ENCODE peak calls at places on chromosomes 16 and 17, in four cellular contexts. Y is activated T-cell treated with anti-CD3 and anti-CD28 coated beads, Interleukin-2, amount 50 U/mL, for 1 hour; G is lower leg skin; K is HT1080. S is an unnamed sample.

GRCh38 chr17:9409026-9409425 is 166.6 kb downstream of the STX8 start:
- DNase-seq in K (no peak), Y (no peak), G (no peak), S (no peak)

GRCh38 chr17:63171428-63172205 is 205.6 kb downstream of the TANC2 start:
- DNase-seq in G (no peak), K (peak), Y (no peak), S (peak)

GRCh38 chr17:28500712-28501379 is 5.3 kb upstream of the FOXN1 start:
- DNase-seq in G (no peak), K (no peak), Y (no peak), S (no peak)

GRCh38 chr17:1797323-1797722 is 32.4 kb downstream of the SMYD4 start:
- DNase-seq in Y (no peak), G (no peak), K (no peak), S (no peak)

GRCh38 chr17:6496116-6496481 is 51.8 kb downstream of the PIMREG start:
- DNase-seq in Y (no peak), K (no peak), G (peak), S (no peak)

GRCh38 chr16:67767953-67768352 is 38.4 kb downstream of the RANBP10 start:
- DNase-seq in K (peak), Y (no peak), G (no peak), S (peak)

GRCh38 chr17:83136931-83137330 is 57.5 kb downstream of the METRNL start:
- DNase-seq in K (no peak), Y (no peak), G (peak), S (no peak)

GRCh38 chr16:79064259-79064658 is 536.3 kb downstream of the MAF start:
- DNase-seq in K (no peak), Y (no peak), G (no peak), S (no peak)

GRCh38 chr17:34241062-34241461 is 14.0 kb upstream of the CCL2 start:
- DNase-seq in K (no peak), Y (no peak), G (no peak), S (peak)

GRCh38 chr17:58336456-58337094 is 8.0 kb upstream of the TSPOAP1 start:
- DNase-seq in G (no peak), Y (peak), K (no peak), S (peak)

GRCh38 chr17:31524926-31525800 is 133.7 kb downstream of the RAB11FIP4 start:
- DNase-seq in G (peak), K (peak), Y (peak), S (peak)